ENCODE peak calls at places on chromosomes 12 and 14, in six cellular contexts. One of them, this sample, is unnamed.

GRCh38 chr12:80154261-80154660 is 54.9 kb downstream of the OTOGL start:
- DNase-seq in fibroblast of the aortic adventitia: peak; percentile 33
- DNase-seq in lower leg skin: no peak
- DNase-seq in AG09319: no peak
- DNase-seq in GM23338: no peak
- DNase-seq in mucosa of descending colon: no peak
- DNase-seq in this sample: no peak

GRCh38 chr12:97939141-97939540 is 476.5 kb downstream of the RMST start:
- DNase-seq in lower leg skin: no peak
- DNase-seq in mucosa of descending colon: no peak
- DNase-seq in AG09319: no peak
- DNase-seq in fibroblast of the aortic adventitia: no peak
- DNase-seq in GM23338: no peak
- DNase-seq in this sample: no peak

GRCh38 chr14:99774526-99775307 is 18.5 kb upstream of the EML1 start:
- DNase-seq in fibroblast of the aortic adventitia: peak; percentile 46
- DNase-seq in mucosa of descending colon: peak; percentile 51
- DNase-seq in GM23338: no peak
- DNase-seq in lower leg skin: no peak
- DNase-seq in AG09319: no peak
- DNase-seq in this sample: no peak

GRCh38 chr14:100677925-100678765 is 48.5 kb upstream of the DLK1 start:
- DNase-seq in lower leg skin: no peak
- DNase-seq in AG09319: no peak
- DNase-seq in GM23338: no peak
- DNase-seq in mucosa of descending colon: peak; percentile 69
- DNase-seq in fibroblast of the aortic adventitia: peak; percentile 80
- DNase-seq in this sample: no peak

GRCh38 chr12:69161835-69162234 is 77.5 kb upstream of the CPSF6 start:
- DNase-seq in lower leg skin: no peak
- DNase-seq in GM23338: no peak
- DNase-seq in fibroblast of the aortic adventitia: no peak
- DNase-seq in mucosa of descending colon: no peak
- DNase-seq in AG09319: no peak
- DNase-seq in this sample: peak; percentile 73

GRCh38 chr12:109274381-109274780 is 34.7 kb downstream of the FOXN4 start:
- DNase-seq in lower leg skin: no peak
- DNase-seq in mucosa of descending colon: no peak
- DNase-seq in AG09319: no peak
- DNase-seq in fibroblast of the aortic adventitia: no peak
- DNase-seq in GM23338: no peak
- DNase-seq in this sample: no peak

GRCh38 chr14:39419272-39419671 is 13.0 kb downstream of the FBXO33 start:
- DNase-seq in fibroblast of the aortic adventitia: no peak
- DNase-seq in mucosa of descending colon: no peak
- DNase-seq in lower leg skin: no peak
- DNase-seq in AG09319: no peak
- DNase-seq in GM23338: no peak
- DNase-seq in this sample: no peak

GRCh38 chr12:6181583-6182278 is 18.5 kb upstream of the CD9 start:
- DNase-seq in GM23338: no peak
- DNase-seq in AG09319: no peak
- DNase-seq in mucosa of descending colon: no peak
- DNase-seq in lower leg skin: no peak
- DNase-seq in fibroblast of the aortic adventitia: no peak
- DNase-seq in this sample: no peak

GRCh38 chr12:116222358-116222757 is 55.1 kb downstream of the MED13L start:
- DNase-seq in GM23338: no peak
- DNase-seq in mucosa of descending colon: peak; percentile 63
- DNase-seq in fibroblast of the aortic adventitia: peak; percentile 94
- DNase-seq in lower leg skin: peak; percentile 82
- DNase-seq in AG09319: peak; percentile 60
- DNase-seq in this sample: no peak

GRCh38 chr12:27703720-27704452 is 6.7 kb upstream of the MRPS35 start:
- DNase-seq in lower leg skin: peak; percentile 66
- DNase-seq in GM23338: peak; percentile 93
- DNase-seq in mucosa of descending colon: peak; percentile 98
- DNase-seq in fibroblast of the aortic adventitia: peak; percentile 99
- DNase-seq in AG09319: peak; percentile 93
- DNase-seq in this sample: peak; percentile 56

GRCh38 chr12:80670214-80670613 is 37.2 kb upstream of the MYF6 start:
- DNase-seq in AG09319: no peak
- DNase-seq in GM23338: peak; percentile 30
- DNase-seq in fibroblast of the aortic adventitia: no peak
- DNase-seq in mucosa of descending colon: no peak
- DNase-seq in lower leg skin: no peak
- DNase-seq in this sample: no peak

GRCh38 chr12:71636704-71637115 is 26.9 kb downstream of the ZFC3H1 start:
- DNase-seq in mucosa of descending colon: peak; percentile 32
- DNase-seq in lower leg skin: no peak
- DNase-seq in GM23338: peak; percentile 93
- DNase-seq in fibroblast of the aortic adventitia: peak; percentile 83
- DNase-seq in AG09319: peak; percentile 38
- DNase-seq in this sample: peak; percentile 42

GRCh38 chr12:11133162-11133561 is 1.3 kb downstream of the TAS2R30 start:
- DNase-seq in AG09319: no peak
- DNase-seq in GM23338: no peak
- DNase-seq in lower leg skin: no peak
- DNase-seq in mucosa of descending colon: no peak
- DNase-seq in fibroblast of the aortic adventitia: no peak
- DNase-seq in this sample: no peak

GRCh38 chr14:76855066-76855465 is 28.9 kb downstream of the LRRC74A start:
- DNase-seq in lower leg skin: no peak
- DNase-seq in fibroblast of the aortic adventitia: no peak
- DNase-seq in mucosa of descending colon: no peak
- DNase-seq in GM23338: no peak
- DNase-seq in AG09319: no peak
- DNase-seq in this sample: no peak

GRCh38 chr12:121004253-121004815 is 12.0 kb downstream of the C12orf43 start:
- DNase-seq in fibroblast of the aortic adventitia: no peak
- DNase-seq in mucosa of descending colon: no peak
- DNase-seq in lower leg skin: no peak
- DNase-seq in AG09319: no peak
- DNase-seq in GM23338: no peak
- DNase-seq in this sample: no peak

GRCh38 chr12:129789921-129790320 is 113.9 kb downstream of the TMEM132D start:
- DNase-seq in mucosa of descending colon: no peak
- DNase-seq in fibroblast of the aortic adventitia: no peak
- DNase-seq in lower leg skin: no peak
- DNase-seq in AG09319: no peak
- DNase-seq in GM23338: no peak
- DNase-seq in this sample: no peak

GRCh38 chr14:64089920-64090319 is 204.3 kb downstream of the ESR2 start:
- DNase-seq in fibroblast of the aortic adventitia: no peak
- DNase-seq in AG09319: no peak
- DNase-seq in mucosa of descending colon: no peak
- DNase-seq in lower leg skin: no peak
- DNase-seq in GM23338: peak; percentile 79
- DNase-seq in this sample: no peak

GRCh38 chr12:99985129-99985570 is 414 bp upstream of the ANKS1B start:
- DNase-seq in lower leg skin: no peak
- DNase-seq in GM23338: no peak
- DNase-seq in AG09319: no peak
- DNase-seq in mucosa of descending colon: no peak
- DNase-seq in fibroblast of the aortic adventitia: peak; percentile 17
- DNase-seq in this sample: no peak

GRCh38 chr14:68687746-68688145 is 105.1 kb downstream of the ZFP36L1 start:
- DNase-seq in lower leg skin: no peak
- DNase-seq in fibroblast of the aortic adventitia: peak; percentile 58
- DNase-seq in AG09319: no peak
- DNase-seq in GM23338: no peak
- DNase-seq in mucosa of descending colon: no peak
- DNase-seq in this sample: no peak

GRCh38 chr12:30962047-30962446 is 35.5 kb downstream of the TSPAN11 start:
- DNase-seq in AG09319: no peak
- DNase-seq in fibroblast of the aortic adventitia: no peak
- DNase-seq in lower leg skin: no peak
- DNase-seq in mucosa of descending colon: no peak
- DNase-seq in GM23338: no peak
- DNase-seq in this sample: no peak

GRCh38 chr14:81302613-81303012 is 81.9 kb upstream of the GTF2A1 start:
- DNase-seq in mucosa of descending colon: no peak
- DNase-seq in fibroblast of the aortic adventitia: no peak
- DNase-seq in GM23338: peak; percentile 71
- DNase-seq in lower leg skin: no peak
- DNase-seq in AG09319: no peak
- DNase-seq in this sample: no peak

DNA sequence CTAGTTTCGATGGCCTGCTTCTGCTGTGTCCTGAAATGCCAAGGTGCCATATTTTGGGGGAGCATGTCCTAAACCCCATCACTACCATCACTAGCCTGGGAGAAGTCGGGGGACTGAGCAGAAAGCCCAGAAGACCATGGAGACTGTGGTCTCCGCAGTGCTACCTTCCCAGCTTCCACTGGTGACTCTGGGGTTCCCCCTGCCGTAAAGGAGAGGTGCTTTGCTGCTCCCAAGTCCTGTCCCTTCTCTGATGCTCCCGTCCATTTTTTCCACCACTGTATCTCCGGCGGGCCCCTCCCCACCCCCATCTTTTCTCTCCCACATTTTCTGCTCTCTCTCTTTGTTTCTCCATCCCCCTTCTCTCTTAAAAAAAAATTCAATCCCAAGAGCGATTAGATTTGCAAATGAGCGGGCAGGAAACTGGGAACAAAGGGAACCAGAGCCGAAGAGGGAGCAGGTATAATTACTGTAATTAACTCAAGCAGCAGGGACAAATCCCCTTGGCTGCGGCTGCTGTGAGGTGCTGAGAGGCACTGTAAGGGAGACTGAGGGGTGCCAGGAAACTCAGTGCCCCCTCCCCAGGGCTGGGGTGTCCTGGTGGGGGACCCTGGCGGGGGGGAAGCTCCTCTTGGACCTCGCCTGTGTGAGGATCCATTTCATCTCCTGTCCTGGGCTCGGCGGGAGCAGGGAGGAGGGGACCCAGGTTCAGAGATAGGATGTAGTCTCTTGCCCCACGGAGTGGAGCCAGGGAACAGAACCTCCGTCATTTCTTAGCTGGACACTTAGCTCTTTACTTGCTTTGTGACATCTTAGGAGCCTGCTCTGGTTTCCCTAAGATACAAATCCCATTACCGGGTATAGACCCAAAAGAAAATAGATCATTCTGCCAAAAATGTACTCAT is 140.5 kb upstream of the NRXN3 start:
- DNase-seq in lower leg skin: no peak
- DNase-seq in GM23338: peak; percentile 75
- DNase-seq in fibroblast of the aortic adventitia: peak; percentile 8
- DNase-seq in AG09319: no peak
- DNase-seq in mucosa of descending colon: no peak
- DNase-seq in this sample: no peak
- TF ChIP-seq CTCF in lower leg skin: no peak
- TF ChIP-seq CTCF in GM23338: peak; percentile 18
- TF ChIP-seq CTCF in fibroblast of the aortic adventitia: peak; percentile 38
- TF ChIP-seq CTCF in AG09319: no peak
- TF ChIP-seq CTCF in mucosa of descending colon: no peak
- TF ChIP-seq CTCF in this sample: no peak

GRCh38 chr12:14879222-14879933 is 6.3 kb downstream of the MGP start:
- DNase-seq in AG09319: no peak
- DNase-seq in fibroblast of the aortic adventitia: no peak
- DNase-seq in lower leg skin: no peak
- DNase-seq in GM23338: no peak
- DNase-seq in mucosa of descending colon: no peak
- DNase-seq in this sample: no peak

GRCh38 chr12:14874882-14875281 is 10.8 kb downstream of the MGP start:
- DNase-seq in fibroblast of the aortic adventitia: no peak
- DNase-seq in mucosa of descending colon: no peak
- DNase-seq in GM23338: no peak
- DNase-seq in AG09319: no peak
- DNase-seq in lower leg skin: no peak
- DNase-seq in this sample: no peak

GRCh38 chr12:14880890-14881453 is 4.7 kb downstream of the MGP start:
- DNase-seq in lower leg skin: no peak
- DNase-seq in fibroblast of the aortic adventitia: no peak
- DNase-seq in AG09319: no peak
- DNase-seq in mucosa of descending colon: no peak
- DNase-seq in GM23338: no peak
- DNase-seq in this sample: no peak

GRCh38 chr12:14873440-14874185 is 12.0 kb downstream of the MGP start:
- DNase-seq in AG09319: no peak
- DNase-seq in lower leg skin: no peak
- DNase-seq in GM23338: no peak
- DNase-seq in mucosa of descending colon: no peak
- DNase-seq in fibroblast of the aortic adventitia: no peak
- DNase-seq in this sample: no peak

GRCh38 chr12:14876833-14877232 is 8.8 kb downstream of the MGP start:
- DNase-seq in GM23338: no peak
- DNase-seq in fibroblast of the aortic adventitia: no peak
- DNase-seq in mucosa of descending colon: no peak
- DNase-seq in lower leg skin: no peak
- DNase-seq in AG09319: no peak
- DNase-seq in this sample: no peak
- TF ChIP-seq CTCF in GM23338: no peak
- TF ChIP-seq CTCF in fibroblast of the aortic adventitia: no peak
- TF ChIP-seq CTCF in mucosa of descending colon: no peak
- TF ChIP-seq CTCF in lower leg skin: no peak
- TF ChIP-seq CTCF in AG09319: no peak
- TF ChIP-seq CTCF in this sample: no peak

GRCh38 chr14:71863049-71863448 is 69.2 kb upstream of the RGS6 start:
- DNase-seq in AG09319: no peak
- DNase-seq in lower leg skin: no peak
- DNase-seq in fibroblast of the aortic adventitia: no peak
- DNase-seq in GM23338: no peak
- DNase-seq in mucosa of descending colon: no peak
- DNase-seq in this sample: no peak
- TF ChIP-seq CTCF in AG09319: no peak
- TF ChIP-seq CTCF in lower leg skin: no peak
- TF ChIP-seq CTCF in fibroblast of the aortic adventitia: peak; percentile 34
- TF ChIP-seq CTCF in GM23338: no peak
- TF ChIP-seq CTCF in mucosa of descending colon: no peak
- TF ChIP-seq CTCF in this sample: no peak

GRCh38 chr12:49092086-49092815 is 2.4 kb downstream of the DHH start:
- DNase-seq in mucosa of descending colon: peak; percentile 34
- DNase-seq in GM23338: peak; percentile 90
- DNase-seq in fibroblast of the aortic adventitia: no peak
- DNase-seq in lower leg skin: no peak
- DNase-seq in AG09319: no peak
- DNase-seq in this sample: peak; percentile 87
- TF ChIP-seq CTCF in mucosa of descending colon: no peak
- TF ChIP-seq CTCF in GM23338: peak; percentile 68
- TF ChIP-seq CTCF in fibroblast of the aortic adventitia: peak; percentile 57
- TF ChIP-seq CTCF in lower leg skin: no peak
- TF ChIP-seq CTCF in AG09319: peak; percentile 46
- TF ChIP-seq CTCF in this sample: peak; percentile 69